ENCODE peak calls at places on chromosomes 3 and 15, in four cellular contexts. One of them, this sample, is unnamed.

GRCh38 chr3:158847885-158848284 is 46.0 kb downstream of the MFSD1 start:
- DNase-seq in ureter: no peak
- DNase-seq in CD8-positive, alpha-beta T cell: no peak
- DNase-seq in Calu3: no peak
- DNase-seq in this sample: no peak

GRCh38 chr15:67809866-67810265 is 15.4 kb upstream of the SKOR1 start:
- DNase-seq in ureter: no peak
- DNase-seq in CD8-positive, alpha-beta T cell: no peak
- DNase-seq in Calu3: no peak
- DNase-seq in this sample: no peak

GRCh38 chr3:157572559-157573270 is 69.5 kb upstream of the VEPH1 start:
- DNase-seq in ureter: no peak
- DNase-seq in CD8-positive, alpha-beta T cell: no peak
- DNase-seq in Calu3: peak; percentile 77
- DNase-seq in this sample: no peak

GRCh38 chr15:99365232-99365631 is 114.0 kb downstream of the LRRC28 start:
- DNase-seq in ureter: no peak
- DNase-seq in CD8-positive, alpha-beta T cell: no peak
- DNase-seq in Calu3: no peak
- DNase-seq in this sample: no peak

GRCh38 chr3:13301295-13301987 is 118.7 kb downstream of the NUP210 start:
- DNase-seq in ureter: no peak
- DNase-seq in CD8-positive, alpha-beta T cell: no peak
- DNase-seq in Calu3: no peak
- DNase-seq in this sample: no peak

GRCh38 chr15:25864966-25865365 is 1.8 kb upstream of the ATP10A start:
- DNase-seq in ureter: no peak
- DNase-seq in CD8-positive, alpha-beta T cell: no peak
- DNase-seq in Calu3: no peak
- DNase-seq in this sample: no peak

GRCh38 chr3:151774910-151775309 is 39.0 kb upstream of the AADAC start:
- DNase-seq in ureter: no peak
- DNase-seq in CD8-positive, alpha-beta T cell: no peak
- DNase-seq in Calu3: no peak
- DNase-seq in this sample: no peak

GRCh38 chr3:115876860-115877646 is 253.7 kb downstream of the GAP43 start:
- DNase-seq in ureter: no peak
- DNase-seq in CD8-positive, alpha-beta T cell: no peak
- DNase-seq in Calu3: no peak
- DNase-seq in this sample: no peak

GRCh38 chr3:126498936-126499335 is 18.6 kb downstream of the UROC1 start:
- DNase-seq in ureter: no peak
- DNase-seq in CD8-positive, alpha-beta T cell: no peak
- DNase-seq in Calu3: no peak
- DNase-seq in this sample: no peak

GRCh38 chr3:53120336-53120735 is 9.9 kb downstream of the RFT1 start:
- DNase-seq in ureter: no peak
- DNase-seq in CD8-positive, alpha-beta T cell: no peak
- DNase-seq in Calu3: no peak
- DNase-seq in this sample: no peak

GRCh38 chr3:51985971-51986947 is 2.9 kb downstream of the ACY1 start:
- DNase-seq in ureter: no peak
- DNase-seq in CD8-positive, alpha-beta T cell: no peak
- DNase-seq in Calu3: no peak
- DNase-seq in this sample: no peak

GRCh38 chr3:159609620-159610019 is 379.0 kb upstream of the IL12A start:
- DNase-seq in ureter: no peak
- DNase-seq in CD8-positive, alpha-beta T cell: no peak
- DNase-seq in Calu3: no peak
- DNase-seq in this sample: no peak

GRCh38 chr15:83305696-83306291 is 21.3 kb upstream of the BNC1 start:
- DNase-seq in ureter: no peak
- DNase-seq in CD8-positive, alpha-beta T cell: no peak
- DNase-seq in Calu3: peak; percentile 28
- DNase-seq in this sample: no peak

GRCh38 chr3:126982125-126982521 is 792 bp upstream of the PLXNA1 start:
- DNase-seq in ureter: no peak
- DNase-seq in CD8-positive, alpha-beta T cell: peak; percentile 74
- DNase-seq in Calu3: no peak
- DNase-seq in this sample: peak; percentile 74

GRCh38 chr15:29880886-29881285 is 58.6 kb upstream of the TJP1 start:
- DNase-seq in ureter: no peak
- DNase-seq in CD8-positive, alpha-beta T cell: no peak
- DNase-seq in Calu3: no peak
- DNase-seq in this sample: no peak

GRCh38 chr3:72591522-72592421 is 256.5 kb downstream of the SHQ1 start:
- DNase-seq in ureter: peak; percentile 59
- DNase-seq in CD8-positive, alpha-beta T cell: no peak
- DNase-seq in Calu3: peak; percentile 30
- DNase-seq in this sample: no peak

GRCh38 chr3:150078983-150079739 is 108.5 kb upstream of the PFN2 start:
- DNase-seq in ureter: peak; percentile 59
- DNase-seq in CD8-positive, alpha-beta T cell: no peak
- DNase-seq in Calu3: no peak
- DNase-seq in this sample: no peak

GRCh38 chr3:55690746-55691540 is 203.8 kb upstream of the WNT5A start:
- DNase-seq in ureter: peak; percentile 45
- DNase-seq in CD8-positive, alpha-beta T cell: no peak
- DNase-seq in Calu3: no peak
- DNase-seq in this sample: no peak

GRCh38 chr3:54905936-54906335 is 21.9 kb downstream of the LRTM1 start:
- DNase-seq in ureter: no peak
- DNase-seq in CD8-positive, alpha-beta T cell: no peak
- DNase-seq in Calu3: no peak
- DNase-seq in this sample: no peak

GRCh38 chr3:115208066-115208750 is 61.1 kb upstream of the ZBTB20 start:
- DNase-seq in ureter: no peak
- DNase-seq in CD8-positive, alpha-beta T cell: no peak
- DNase-seq in Calu3: no peak
- DNase-seq in this sample: no peak

GRCh38 chr3:157274644-157275137 is 114.7 kb upstream of the CCNL1 start:
- DNase-seq in ureter: no peak
- DNase-seq in CD8-positive, alpha-beta T cell: no peak
- DNase-seq in Calu3: no peak
- DNase-seq in this sample: no peak

GRCh38 chr3:196378442-196378841 is 40.3 kb upstream of the TM4SF19 start:
- DNase-seq in ureter: no peak
- DNase-seq in CD8-positive, alpha-beta T cell: no peak
- DNase-seq in Calu3: no peak
- DNase-seq in this sample: no peak

GRCh38 chr3:123365450-123366143 is 83.3 kb downstream of the ADCY5 start:
- DNase-seq in ureter: no peak
- DNase-seq in CD8-positive, alpha-beta T cell: no peak
- DNase-seq in Calu3: peak; percentile 26
- DNase-seq in this sample: peak; percentile 8

GRCh38 chr3:187044871-187045552 is 94.3 kb downstream of the RPL39L start:
- DNase-seq in ureter: no peak
- DNase-seq in CD8-positive, alpha-beta T cell: no peak
- DNase-seq in Calu3: no peak
- DNase-seq in this sample: no peak

GRCh38 chr15:34652726-34653033 is 69.2 kb upstream of the GOLGA8B start:
- DNase-seq in ureter: no peak
- DNase-seq in CD8-positive, alpha-beta T cell: no peak
- DNase-seq in Calu3: no peak
- DNase-seq in this sample: no peak

GRCh38 chr3:58526124-58526957 is 10.6 kb downstream of the ACOX2 start:
- DNase-seq in ureter: no peak
- DNase-seq in CD8-positive, alpha-beta T cell: no peak
- DNase-seq in Calu3: peak; percentile 51
- DNase-seq in this sample: no peak

This sample was measured in natural killer cell treated with Interleukin-12 subunit alpha and Interleukin-12 subunit beta and Interleukin-15 and Interleukin-18, amount 100 ng/mL, for 72 hours.